ENCODE peak calls at places on chromosomes 1 and 21, in ten cellular contexts. A is fibroblast of mammary gland; F is IMR-90; L is GM12865; T is right lobe of liver; I is ascending aorta; U is CD8-positive, alpha-beta T cell; R is lower lobe of right lung; B is pancreas; Z is Caco-2. D is an unnamed sample.
A peak's percentile ranks its signal among the peaks of the same experiment; 100 is the strongest.

GRCh38 chr1:220326578-220326977 is 54.3 kb upstream of the RAB3GAP2 start:
- DNase-seq in F (peak; percentile 13), L (no peak), I (no peak), A (peak; percentile 29), U (no peak), Z (no peak), R (no peak), T (no peak), B (no peak), D (no peak)

GRCh38 chr1:62229468-62229867 is 34.8 kb downstream of the L1TD1 start:
- DNase-seq in A (no peak), Z (no peak), L (no peak), F (no peak), T (no peak), B (no peak), U (no peak), R (no peak), I (no peak), D (no peak)

GRCh38 chr1:207304710-207305151 is 16.7 kb upstream of the CD55 start:
- DNase-seq in A (peak; percentile 68), Z (no peak), T (no peak), U (no peak), R (no peak), L (no peak), I (no peak), F (peak; percentile 74), B (no peak), D (peak; percentile 30)

GRCh38 chr1:75394386-75395139 is 216.4 kb downstream of the SLC44A5 start:
- DNase-seq in R (no peak), U (no peak), F (no peak), T (no peak), A (no peak), Z (no peak), I (no peak), B (no peak), L (peak; percentile 3), D (no peak)

GRCh38 chr1:84166797-84167196 is 22.7 kb downstream of the PRKACB start:
- DNase-seq in L (peak; percentile 11), R (no peak), U (no peak), I (no peak), F (no peak), T (no peak), A (no peak), Z (no peak), B (no peak), D (no peak)

GRCh38 chr1:3930282-3930681 is 30.2 kb upstream of the C1orf174 start:
- DNase-seq in R (no peak), L (no peak), I (no peak), F (no peak), B (no peak), T (no peak), A (no peak), U (no peak), Z (no peak), D (no peak)

GRCh38 chr21:36065497-36066036 is 4.3 kb upstream of the CBR1 start:
- DNase-seq in T (no peak), R (no peak), L (peak; percentile 12), I (no peak), U (no peak), B (peak; percentile 44), F (peak; percentile 65), Z (no peak), A (peak; percentile 80), D (peak; percentile 84)

GRCh38 chr1:236016782-236017400 is 48.0 kb downstream of the NID1 start:
- DNase-seq in F (peak; percentile 52), R (no peak), Z (no peak), T (no peak), I (no peak), U (peak; percentile 15), B (no peak), A (peak; percentile 90), L (no peak), D (no peak)

GRCh38 chr1:15046487-15047165 is 106.9 kb upstream of the TMEM51 start:
- DNase-seq in F (peak; percentile 81), L (peak; percentile 79), Z (peak; percentile 77), T (peak; percentile 69), U (peak; percentile 65), B (peak; percentile 76), A (peak; percentile 80), R (peak; percentile 81), I (no peak), D (peak; percentile 70)

DNA sequence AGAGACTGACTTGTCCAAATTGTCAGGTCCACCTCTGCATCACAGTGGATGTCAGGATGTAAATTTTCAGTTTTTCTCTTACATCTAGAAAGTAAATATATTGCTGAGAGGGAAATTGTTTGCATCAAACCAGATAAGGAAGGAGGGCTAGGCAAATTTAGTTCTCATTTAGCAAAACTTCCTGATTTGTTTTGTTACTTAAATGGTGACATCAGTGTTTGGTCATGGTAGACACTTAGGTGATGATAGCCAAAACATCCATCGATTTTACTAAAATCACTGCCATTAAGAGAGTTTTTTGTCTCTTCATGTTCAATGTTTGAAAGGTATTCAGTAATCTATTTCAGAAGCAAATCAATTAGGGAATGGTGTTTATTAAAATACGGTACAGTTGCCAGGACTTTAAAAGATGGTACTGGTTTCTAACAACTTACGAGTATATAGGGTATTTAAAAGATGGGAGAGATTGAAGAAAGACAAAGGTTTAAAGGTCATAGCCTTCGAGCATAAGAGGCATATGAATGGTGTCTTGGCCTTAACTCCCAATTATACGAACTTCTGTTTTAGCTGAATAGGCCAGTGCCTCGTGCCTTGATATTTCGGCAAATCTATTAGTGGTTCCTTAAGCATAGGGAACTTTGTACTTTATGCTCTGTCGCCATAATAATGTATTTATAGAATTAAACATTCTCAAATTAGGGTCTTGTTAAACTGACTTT is 3.0 kb downstream of the IER5 start:
- DNase-seq in U (no peak), R (no peak), I (no peak), L (no peak), B (no peak), A (no peak), T (no peak), Z (no peak), F (no peak), D (no peak)
- H3K4me3 ChIP-seq in U (no peak overlapping the region), R (peak overlapping the region; percentile 96), I (peak overlapping the region; percentile 89), L (peak overlapping the region; percentile 94), B (peak overlapping the region; percentile 66), A (peak overlapping the region; percentile 97), T (peak overlapping the region; percentile 74), Z (no peak overlapping the region), F (peak overlapping the region; percentile 59), D (peak overlapping the region; percentile 89)

DNA sequence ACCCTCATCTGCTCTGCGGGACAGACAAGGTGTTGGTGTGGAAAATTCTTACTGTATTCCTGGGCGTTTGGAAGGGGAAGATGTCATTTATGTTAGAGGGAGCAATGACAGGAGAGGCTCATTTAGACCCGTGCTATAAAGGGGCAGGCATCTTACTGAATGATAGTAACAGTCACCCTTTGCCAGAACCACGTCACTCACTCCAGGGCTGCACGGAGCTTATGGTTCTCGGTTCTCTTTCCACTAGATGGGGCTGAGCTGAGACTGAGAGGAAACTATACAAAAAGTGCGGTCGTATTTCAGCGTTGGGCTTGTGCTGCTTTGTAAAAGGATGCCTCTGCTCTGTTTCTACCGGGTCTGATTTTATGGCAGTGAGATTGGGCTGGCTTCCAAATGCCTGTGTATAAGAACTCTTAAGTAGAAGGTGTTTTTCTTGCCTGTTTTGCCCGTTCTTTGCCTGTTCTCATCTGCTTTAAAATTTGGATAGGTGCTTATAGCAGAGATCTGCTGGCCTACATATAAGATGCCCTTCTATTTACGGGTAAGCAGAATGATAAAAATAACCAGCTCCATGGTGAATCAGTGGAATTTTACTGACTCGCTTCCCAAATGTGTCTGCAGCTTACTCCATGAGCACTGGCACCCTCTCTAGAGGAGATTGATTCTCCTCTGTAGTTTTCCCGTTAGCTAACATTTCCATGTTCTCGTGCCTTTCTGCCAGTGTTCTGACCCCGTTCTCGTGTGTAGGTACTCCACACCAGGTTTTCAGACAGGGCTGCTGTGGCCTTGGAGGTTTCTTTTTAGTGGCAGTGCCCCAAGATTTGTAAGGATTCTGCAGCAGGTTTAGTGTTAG is 55.9 kb downstream of the MRPS6 start:
- DNase-seq in F (peak; percentile 92), A (peak; percentile 91), Z (no peak), L (no peak), T (no peak), U (peak; percentile 69), I (no peak), B (peak; percentile 45), R (no peak), D (peak; percentile 90)
- TF ChIP-seq CTCF in F (peak; percentile 63), A (peak; percentile 62), Z (no peak), L (no peak), T (peak; percentile 10), U (peak; percentile 47), I (peak; percentile 46), B (no peak), R (peak; percentile 18), D (peak; percentile 63)

DNA sequence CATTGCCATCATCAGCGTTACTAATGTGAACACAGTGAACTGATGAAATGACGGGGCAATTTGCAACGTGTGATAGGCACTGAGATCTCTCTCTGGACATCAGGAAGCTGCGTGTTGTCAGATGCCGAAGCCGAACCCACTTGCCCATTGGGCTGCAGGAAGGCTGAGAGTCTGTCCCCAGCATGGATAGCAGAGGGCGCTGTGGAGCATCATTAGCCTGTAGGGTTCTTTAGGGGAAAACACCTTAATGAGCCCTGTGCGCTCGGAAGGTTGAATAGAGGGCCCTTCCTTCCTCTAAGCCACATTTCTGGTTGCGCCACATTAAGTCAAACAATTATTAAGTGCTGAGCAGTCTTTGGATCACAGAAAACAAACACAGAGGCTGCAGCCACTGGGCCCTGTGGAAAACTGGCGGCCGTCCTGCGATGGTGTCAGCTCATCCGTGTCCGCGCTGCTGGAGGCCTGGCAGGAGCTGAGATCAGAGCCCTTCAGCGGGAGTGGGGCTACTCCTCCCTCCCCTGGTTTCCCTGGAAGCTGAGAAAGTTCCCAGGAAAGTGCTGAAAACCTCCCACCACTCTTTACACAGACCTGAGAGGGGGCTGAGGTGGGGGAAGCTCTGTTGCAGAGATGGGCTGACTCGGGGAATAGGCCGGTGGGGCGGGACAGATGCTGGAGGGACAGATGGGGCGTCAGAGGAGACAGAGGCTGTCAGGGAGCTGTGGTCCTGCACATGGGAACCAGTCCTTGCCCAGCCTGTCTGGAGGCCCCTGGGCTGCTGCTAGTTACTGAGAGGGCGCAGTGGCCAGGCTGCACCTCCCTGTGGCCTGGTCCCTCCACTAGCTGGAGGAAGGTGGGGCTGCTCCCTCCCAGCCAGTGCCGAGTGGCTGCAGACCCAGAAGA is 12.7 kb downstream of the TFF2 start:
- DNase-seq in L (peak; percentile 78), U (peak; percentile 88), I (no peak), B (peak; percentile 80), Z (peak; percentile 81), F (peak; percentile 35), R (peak; percentile 86), A (peak; percentile 37), T (peak; percentile 71), D (peak; percentile 49)
- H3K4me3 ChIP-seq in L (no peak overlapping the region), U (no peak overlapping the region), I (no peak overlapping the region), B (no peak overlapping the region), Z (no peak overlapping the region), F (no peak overlapping the region), R (no peak overlapping the region), A (no peak overlapping the region), T (no peak overlapping the region), D (no peak overlapping the region)

GRCh38 chr1:153728305-153729066 is 636 bp downstream of the INTS3 start:
- DNase-seq in L (peak; percentile 46), T (peak; percentile 41), U (peak; percentile 67), A (peak; percentile 68), B (peak; percentile 46), R (peak; percentile 54), Z (peak; percentile 42), F (peak; percentile 48), I (no peak), D (peak; percentile 49)

GRCh38 chr1:153730468-153730988 is 2.7 kb downstream of the INTS3 start:
- DNase-seq in B (no peak), F (no peak), A (no peak), U (no peak), T (no peak), I (no peak), Z (no peak), R (no peak), L (no peak), D (no peak)

GRCh38 chr1:153723687-153724086 is 4.2 kb upstream of the INTS3 start:
- DNase-seq in F (no peak), I (no peak), U (no peak), B (no peak), A (no peak), L (no peak), R (no peak), Z (no peak), T (no peak), D (no peak)

GRCh38 chr1:153727463-153728304 is at the start of gene INTS3:
- DNase-seq in Z (peak; percentile 99), F (peak; percentile 100), T (peak; percentile 100), R (peak; percentile 100), B (peak; percentile 100), A (peak; percentile 100), I (peak; percentile 99), L (peak; percentile 100), U (peak; percentile 99), D (peak; percentile 100)
- TF ChIP-seq CTCF in Z (no peak), F (no peak), T (no peak), R (peak; percentile 20), B (no peak), A (no peak), I (no peak), L (no peak), U (no peak), D (peak; percentile 19)